ENCODE peak calls at places on chromosomes 6 and 20, in seven cellular contexts. One of them, this sample, is unnamed.

GRCh38 chr6:90295854-90296345 is 743 bp downstream of the BACH2 start:
- DNase-seq in stimulated activated CD8-positive, alpha-beta memory T cell treated with anti-CD3 and anti-CD28 coated beads, Interleukin-15, amount 100 ng/mL, for 48 hours: peak; percentile 38
- DNase-seq in cardiac muscle cell: peak; percentile 71
- DNase-seq in EH: peak; percentile 48
- DNase-seq in adrenal gland: peak; percentile 54
- DNase-seq in WERI-Rb-1: peak; percentile 70
- DNase-seq in H1: no peak
- DNase-seq in this sample: peak; percentile 79

GRCh38 chr6:144264270-144265060 is 20.7 kb upstream of the UTRN start:
- DNase-seq in stimulated activated CD8-positive, alpha-beta memory T cell treated with anti-CD3 and anti-CD28 coated beads, Interleukin-15, amount 100 ng/mL, for 48 hours: no peak
- DNase-seq in cardiac muscle cell: peak; percentile 94
- DNase-seq in EH: peak; percentile 98
- DNase-seq in adrenal gland: no peak
- DNase-seq in WERI-Rb-1: no peak
- DNase-seq in H1: no peak
- DNase-seq in this sample: no peak

GRCh38 chr20:58395604-58396003 is 6.6 kb downstream of the VAPB start:
- DNase-seq in stimulated activated CD8-positive, alpha-beta memory T cell treated with anti-CD3 and anti-CD28 coated beads, Interleukin-15, amount 100 ng/mL, for 48 hours: no peak
- DNase-seq in cardiac muscle cell: no peak
- DNase-seq in EH: no peak
- DNase-seq in adrenal gland: no peak
- DNase-seq in WERI-Rb-1: no peak
- DNase-seq in H1: no peak
- DNase-seq in this sample: no peak

GRCh38 chr6:79263366-79263765 is 28.9 kb upstream of the HMGN3 start:
- DNase-seq in stimulated activated CD8-positive, alpha-beta memory T cell treated with anti-CD3 and anti-CD28 coated beads, Interleukin-15, amount 100 ng/mL, for 48 hours: no peak
- DNase-seq in cardiac muscle cell: no peak
- DNase-seq in EH: no peak
- DNase-seq in adrenal gland: no peak
- DNase-seq in WERI-Rb-1: no peak
- DNase-seq in H1: no peak
- DNase-seq in this sample: no peak

GRCh38 chr6:20919677-20920385 is 385.6 kb downstream of the CDKAL1 start:
- DNase-seq in stimulated activated CD8-positive, alpha-beta memory T cell treated with anti-CD3 and anti-CD28 coated beads, Interleukin-15, amount 100 ng/mL, for 48 hours: no peak
- DNase-seq in cardiac muscle cell: no peak
- DNase-seq in EH: no peak
- DNase-seq in adrenal gland: no peak
- DNase-seq in WERI-Rb-1: no peak
- DNase-seq in H1: no peak
- DNase-seq in this sample: no peak

GRCh38 chr20:21981607-21982344 is 276.3 kb downstream of the PAX1 start:
- DNase-seq in stimulated activated CD8-positive, alpha-beta memory T cell treated with anti-CD3 and anti-CD28 coated beads, Interleukin-15, amount 100 ng/mL, for 48 hours: no peak
- DNase-seq in cardiac muscle cell: no peak
- DNase-seq in EH: no peak
- DNase-seq in adrenal gland: no peak
- DNase-seq in WERI-Rb-1: no peak
- DNase-seq in H1: no peak
- DNase-seq in this sample: no peak

GRCh38 chr6:7137335-7138106 is 29.8 kb downstream of the RREB1 start:
- DNase-seq in stimulated activated CD8-positive, alpha-beta memory T cell treated with anti-CD3 and anti-CD28 coated beads, Interleukin-15, amount 100 ng/mL, for 48 hours: peak; percentile 52
- DNase-seq in cardiac muscle cell: peak; percentile 57
- DNase-seq in EH: peak; percentile 83
- DNase-seq in adrenal gland: peak; percentile 57
- DNase-seq in WERI-Rb-1: peak; percentile 53
- DNase-seq in H1: no peak
- DNase-seq in this sample: peak; percentile 74

GRCh38 chr6:167572106-167572505 is 247.2 kb downstream of the TTLL2 start:
- DNase-seq in stimulated activated CD8-positive, alpha-beta memory T cell treated with anti-CD3 and anti-CD28 coated beads, Interleukin-15, amount 100 ng/mL, for 48 hours: no peak
- DNase-seq in cardiac muscle cell: no peak
- DNase-seq in EH: no peak
- DNase-seq in adrenal gland: no peak
- DNase-seq in WERI-Rb-1: no peak
- DNase-seq in H1: no peak
- DNase-seq in this sample: no peak

GRCh38 chr20:41424025-41424424 is 57.4 kb upstream of the EMILIN3 start:
- DNase-seq in stimulated activated CD8-positive, alpha-beta memory T cell treated with anti-CD3 and anti-CD28 coated beads, Interleukin-15, amount 100 ng/mL, for 48 hours: no peak
- DNase-seq in cardiac muscle cell: no peak
- DNase-seq in EH: no peak
- DNase-seq in adrenal gland: no peak
- DNase-seq in WERI-Rb-1: no peak
- DNase-seq in H1: no peak
- DNase-seq in this sample: no peak